ENCODE peak calls at places on chromosome 6, in ten cellular contexts. One of them, this sample, is unnamed.

GRCh38 chr6:11494786-11495564 is 42.6 kb upstream of the TMEM170B start:
- DNase-seq in stomach: no peak
- DNase-seq in fibroblast of mammary gland: no peak
- DNase-seq in neuronal stem cell: no peak
- DNase-seq in LoVo: no peak
- DNase-seq in activated CD8-positive, alpha-beta T cell treated with anti-CD3 and anti-CD28 coated beads for 36 hours: no peak
- DNase-seq in NAMALWA: peak
- DNase-seq in nephron progenitor cell: no peak
- DNase-seq in activated CD8-positive, alpha-beta memory T cell treated with anti-CD3 and anti-CD28 coated beads for 24 hours: no peak
- DNase-seq in effector CD4-positive, alpha-beta T cell: no peak
- DNase-seq in this sample: no peak

GRCh38 chr6:7920425-7920824 is 9.8 kb upstream of the TXNDC5 start:
- DNase-seq in stomach: no peak
- DNase-seq in fibroblast of mammary gland: no peak
- DNase-seq in neuronal stem cell: no peak
- DNase-seq in LoVo: no peak
- DNase-seq in activated CD8-positive, alpha-beta T cell treated with anti-CD3 and anti-CD28 coated beads for 36 hours: no peak
- DNase-seq in NAMALWA: no peak
- DNase-seq in nephron progenitor cell: no peak
- DNase-seq in activated CD8-positive, alpha-beta memory T cell treated with anti-CD3 and anti-CD28 coated beads for 24 hours: no peak
- DNase-seq in effector CD4-positive, alpha-beta T cell: no peak
- DNase-seq in this sample: no peak

GRCh38 chr6:142474446-142475289 is 172.9 kb downstream of the ADGRG6 start:
- DNase-seq in stomach: peak
- DNase-seq in fibroblast of mammary gland: peak
- DNase-seq in neuronal stem cell: peak
- DNase-seq in LoVo: peak
- DNase-seq in activated CD8-positive, alpha-beta T cell treated with anti-CD3 and anti-CD28 coated beads for 36 hours: no peak
- DNase-seq in NAMALWA: peak
- DNase-seq in nephron progenitor cell: peak
- DNase-seq in activated CD8-positive, alpha-beta memory T cell treated with anti-CD3 and anti-CD28 coated beads for 24 hours: peak
- DNase-seq in effector CD4-positive, alpha-beta T cell: no peak
- DNase-seq in this sample: peak

GRCh38 chr6:163457637-163458561 is 43.4 kb downstream of the QKI start:
- DNase-seq in stomach: no peak
- DNase-seq in fibroblast of mammary gland: peak
- DNase-seq in neuronal stem cell: no peak
- DNase-seq in LoVo: peak
- DNase-seq in activated CD8-positive, alpha-beta T cell treated with anti-CD3 and anti-CD28 coated beads for 36 hours: no peak
- DNase-seq in NAMALWA: no peak
- DNase-seq in nephron progenitor cell: no peak
- DNase-seq in activated CD8-positive, alpha-beta memory T cell treated with anti-CD3 and anti-CD28 coated beads for 24 hours: no peak
- DNase-seq in effector CD4-positive, alpha-beta T cell: no peak
- DNase-seq in this sample: peak

GRCh38 chr6:105981002-105981887 is 104.9 kb upstream of the PRDM1 start:
- DNase-seq in stomach: no peak
- DNase-seq in fibroblast of mammary gland: no peak
- DNase-seq in neuronal stem cell: no peak
- DNase-seq in LoVo: no peak
- DNase-seq in activated CD8-positive, alpha-beta T cell treated with anti-CD3 and anti-CD28 coated beads for 36 hours: peak
- DNase-seq in NAMALWA: no peak
- DNase-seq in nephron progenitor cell: peak
- DNase-seq in activated CD8-positive, alpha-beta memory T cell treated with anti-CD3 and anti-CD28 coated beads for 24 hours: peak
- DNase-seq in effector CD4-positive, alpha-beta T cell: peak
- DNase-seq in this sample: no peak

GRCh38 chr6:36957773-36958271 is 3.3 kb downstream of the PI16 start:
- DNase-seq in stomach: no peak
- DNase-seq in fibroblast of mammary gland: no peak
- DNase-seq in neuronal stem cell: no peak
- DNase-seq in LoVo: no peak
- DNase-seq in activated CD8-positive, alpha-beta T cell treated with anti-CD3 and anti-CD28 coated beads for 36 hours: no peak
- DNase-seq in NAMALWA: no peak
- DNase-seq in nephron progenitor cell: no peak
- DNase-seq in activated CD8-positive, alpha-beta memory T cell treated with anti-CD3 and anti-CD28 coated beads for 24 hours: no peak
- DNase-seq in effector CD4-positive, alpha-beta T cell: no peak
- DNase-seq in this sample: no peak

GRCh38 chr6:15218401-15218800 is 27.5 kb upstream of the JARID2 start:
- DNase-seq in stomach: no peak
- DNase-seq in fibroblast of mammary gland: no peak
- DNase-seq in neuronal stem cell: no peak
- DNase-seq in LoVo: no peak
- DNase-seq in activated CD8-positive, alpha-beta T cell treated with anti-CD3 and anti-CD28 coated beads for 36 hours: no peak
- DNase-seq in NAMALWA: no peak
- DNase-seq in nephron progenitor cell: no peak
- DNase-seq in activated CD8-positive, alpha-beta memory T cell treated with anti-CD3 and anti-CD28 coated beads for 24 hours: no peak
- DNase-seq in effector CD4-positive, alpha-beta T cell: no peak
- DNase-seq in this sample: no peak

GRCh38 chr6:16712931-16713484 is 48.3 kb downstream of the ATXN1 start:
- DNase-seq in stomach: no peak
- DNase-seq in fibroblast of mammary gland: peak
- DNase-seq in neuronal stem cell: no peak
- DNase-seq in LoVo: peak
- DNase-seq in activated CD8-positive, alpha-beta T cell treated with anti-CD3 and anti-CD28 coated beads for 36 hours: peak
- DNase-seq in NAMALWA: peak
- DNase-seq in nephron progenitor cell: no peak
- DNase-seq in activated CD8-positive, alpha-beta memory T cell treated with anti-CD3 and anti-CD28 coated beads for 24 hours: no peak
- DNase-seq in effector CD4-positive, alpha-beta T cell: no peak
- DNase-seq in this sample: peak

GRCh38 chr6:83536034-83536646 is 23.8 kb downstream of the PRSS35 start:
- DNase-seq in stomach: peak
- DNase-seq in fibroblast of mammary gland: peak
- DNase-seq in neuronal stem cell: peak
- DNase-seq in LoVo: peak
- DNase-seq in activated CD8-positive, alpha-beta T cell treated with anti-CD3 and anti-CD28 coated beads for 36 hours: peak
- DNase-seq in NAMALWA: peak
- DNase-seq in nephron progenitor cell: peak
- DNase-seq in activated CD8-positive, alpha-beta memory T cell treated with anti-CD3 and anti-CD28 coated beads for 24 hours: peak
- DNase-seq in effector CD4-positive, alpha-beta T cell: peak
- DNase-seq in this sample: peak

GRCh38 chr6:145018027-145018426 is 717.3 kb downstream of the EPM2A start:
- DNase-seq in stomach: no peak
- DNase-seq in fibroblast of mammary gland: no peak
- DNase-seq in neuronal stem cell: no peak
- DNase-seq in LoVo: no peak
- DNase-seq in activated CD8-positive, alpha-beta T cell treated with anti-CD3 and anti-CD28 coated beads for 36 hours: no peak
- DNase-seq in NAMALWA: no peak
- DNase-seq in nephron progenitor cell: no peak
- DNase-seq in activated CD8-positive, alpha-beta memory T cell treated with anti-CD3 and anti-CD28 coated beads for 24 hours: no peak
- DNase-seq in effector CD4-positive, alpha-beta T cell: no peak
- DNase-seq in this sample: no peak

GRCh38 chr6:157655139-157655538 is 167.9 kb upstream of the SNX9 start:
- DNase-seq in stomach: no peak
- DNase-seq in fibroblast of mammary gland: no peak
- DNase-seq in neuronal stem cell: no peak
- DNase-seq in LoVo: no peak
- DNase-seq in activated CD8-positive, alpha-beta T cell treated with anti-CD3 and anti-CD28 coated beads for 36 hours: no peak
- DNase-seq in NAMALWA: no peak
- DNase-seq in nephron progenitor cell: no peak
- DNase-seq in activated CD8-positive, alpha-beta memory T cell treated with anti-CD3 and anti-CD28 coated beads for 24 hours: no peak
- DNase-seq in effector CD4-positive, alpha-beta T cell: no peak
- DNase-seq in this sample: no peak

GRCh38 chr6:147691436-147691835 is 182.9 kb downstream of the SAMD5 start:
- DNase-seq in stomach: no peak
- DNase-seq in fibroblast of mammary gland: no peak
- DNase-seq in neuronal stem cell: no peak
- DNase-seq in LoVo: no peak
- DNase-seq in activated CD8-positive, alpha-beta T cell treated with anti-CD3 and anti-CD28 coated beads for 36 hours: no peak
- DNase-seq in NAMALWA: no peak
- DNase-seq in nephron progenitor cell: no peak
- DNase-seq in activated CD8-positive, alpha-beta memory T cell treated with anti-CD3 and anti-CD28 coated beads for 24 hours: no peak
- DNase-seq in effector CD4-positive, alpha-beta T cell: no peak
- DNase-seq in this sample: no peak

GRCh38 chr6:2412731-2413130 is 167.3 kb upstream of the GMDS start:
- DNase-seq in stomach: no peak
- DNase-seq in fibroblast of mammary gland: peak
- DNase-seq in neuronal stem cell: no peak
- DNase-seq in LoVo: no peak
- DNase-seq in activated CD8-positive, alpha-beta T cell treated with anti-CD3 and anti-CD28 coated beads for 36 hours: no peak
- DNase-seq in NAMALWA: no peak
- DNase-seq in nephron progenitor cell: no peak
- DNase-seq in activated CD8-positive, alpha-beta memory T cell treated with anti-CD3 and anti-CD28 coated beads for 24 hours: no peak
- DNase-seq in effector CD4-positive, alpha-beta T cell: no peak
- DNase-seq in this sample: peak

GRCh38 chr6:12987783-12988182 is 271.2 kb downstream of the PHACTR1 start:
- DNase-seq in stomach: no peak
- DNase-seq in fibroblast of mammary gland: no peak
- DNase-seq in neuronal stem cell: no peak
- DNase-seq in LoVo: no peak
- DNase-seq in activated CD8-positive, alpha-beta T cell treated with anti-CD3 and anti-CD28 coated beads for 36 hours: no peak
- DNase-seq in NAMALWA: no peak
- DNase-seq in nephron progenitor cell: no peak
- DNase-seq in activated CD8-positive, alpha-beta memory T cell treated with anti-CD3 and anti-CD28 coated beads for 24 hours: no peak
- DNase-seq in effector CD4-positive, alpha-beta T cell: no peak
- DNase-seq in this sample: no peak

GRCh38 chr6:44039839-44040350 is 87.4 kb downstream of the MRPL14 start:
- DNase-seq in stomach: no peak
- DNase-seq in fibroblast of mammary gland: no peak
- DNase-seq in neuronal stem cell: no peak
- DNase-seq in LoVo: no peak
- DNase-seq in activated CD8-positive, alpha-beta T cell treated with anti-CD3 and anti-CD28 coated beads for 36 hours: no peak
- DNase-seq in NAMALWA: no peak
- DNase-seq in nephron progenitor cell: no peak
- DNase-seq in activated CD8-positive, alpha-beta memory T cell treated with anti-CD3 and anti-CD28 coated beads for 24 hours: no peak
- DNase-seq in effector CD4-positive, alpha-beta T cell: no peak
- DNase-seq in this sample: no peak

GRCh38 chr6:40597301-40597700 is 10.1 kb upstream of the LRFN2 start:
- DNase-seq in stomach: no peak
- DNase-seq in fibroblast of mammary gland: no peak
- DNase-seq in neuronal stem cell: no peak
- DNase-seq in LoVo: no peak
- DNase-seq in activated CD8-positive, alpha-beta T cell treated with anti-CD3 and anti-CD28 coated beads for 36 hours: no peak
- DNase-seq in NAMALWA: no peak
- DNase-seq in nephron progenitor cell: no peak
- DNase-seq in activated CD8-positive, alpha-beta memory T cell treated with anti-CD3 and anti-CD28 coated beads for 24 hours: no peak
- DNase-seq in effector CD4-positive, alpha-beta T cell: no peak
- DNase-seq in this sample: no peak

GRCh38 chr6:135012764-135013163 is 41.9 kb downstream of the HBS1L start:
- DNase-seq in stomach: no peak
- DNase-seq in fibroblast of mammary gland: peak
- DNase-seq in neuronal stem cell: no peak
- DNase-seq in LoVo: no peak
- DNase-seq in activated CD8-positive, alpha-beta T cell treated with anti-CD3 and anti-CD28 coated beads for 36 hours: no peak
- DNase-seq in NAMALWA: no peak
- DNase-seq in nephron progenitor cell: no peak
- DNase-seq in activated CD8-positive, alpha-beta memory T cell treated with anti-CD3 and anti-CD28 coated beads for 24 hours: no peak
- DNase-seq in effector CD4-positive, alpha-beta T cell: no peak
- DNase-seq in this sample: peak

This sample was measured in fibroblast of the aortic adventitia.